ENCODE peak calls at places on chromosomes 7 and 10, in five cellular contexts. U is iris pigment epithelial cell; O is gastrocnemius medialis; N is left colon; D is activated T-cell treated with anti-CD3 and anti-CD28 coated beads, Interleukin-2, amount 50 U/mL, for 1 hour. I is an unnamed sample.

GRCh38 chr7:127359011-127359410 is 33.5 kb downstream of the ZNF800 start:
- DNase-seq in U (no peak), O (no peak), N (no peak), D (no peak), I (no peak)

GRCh38 chr7:1666779-1667565 is 3.1 kb upstream of the ELFN1 start:
- DNase-seq in U (peak), D (peak), N (no peak), O (peak), I (no peak)

GRCh38 chr10:111209666-111210065 is 132.8 kb downstream of the ADRA2A start:
- DNase-seq in N (no peak), D (no peak), U (no peak), O (no peak), I (no peak)

GRCh38 chr7:116687801-116688201 is 15.8 kb downstream of the MET start:
- DNase-seq in O (no peak), D (no peak), N (no peak), U (peak), I (no peak)

GRCh38 chr7:139560678-139561077 is 37.2 kb downstream of the CLEC2L start:
- DNase-seq in O (no peak), U (no peak), N (peak), D (no peak), I (no peak)

GRCh38 chr7:141946874-141947273 is at the start of gene CLEC5A:
- DNase-seq in U (no peak), O (no peak), D (no peak), N (no peak), I (no peak)

GRCh38 chr10:70265032-70265689 is 18.6 kb downstream of the NPFFR1 start:
- DNase-seq in D (no peak), N (no peak), U (no peak), O (no peak), I (no peak)

GRCh38 chr10:44949127-44949802 is 10.3 kb upstream of the RASSF4 start:
- DNase-seq in D (no peak), N (no peak), O (no peak), U (no peak), I (no peak)

GRCh38 chr10:21092683-21093524 is 195.8 kb upstream of the NEBL start:
- DNase-seq in D (no peak), N (no peak), U (peak), O (no peak), I (no peak)

GRCh38 chr10:104650072-104650471 is 9.0 kb downstream of the SORCS3 start:
- DNase-seq in O (no peak), U (no peak), N (no peak), D (no peak), I (no peak)